ENCODE peak calls at places on chromosomes 4 and X, in eight cellular contexts. One of them, this sample, is unnamed.

GRCh38 chr4:17323619-17324400 is 188.1 kb downstream of the QDPR start:
- DNase-seq in activated B cell treated with CpG ODN at 0.5 μM for 24 hours: no peak
- DNase-seq in fibroblast of the aortic adventitia: peak
- DNase-seq in ascending aorta: no peak
- DNase-seq in heart right ventricle: no peak
- DNase-seq in AG04450: no peak
- DNase-seq in GM20000: no peak
- DNase-seq in AG09309: no peak
- DNase-seq in this sample: no peak

GRCh38 chr4:167031534-167032156 is 202.6 kb downstream of the SPOCK3 start:
- DNase-seq in activated B cell treated with CpG ODN at 0.5 μM for 24 hours: no peak
- DNase-seq in fibroblast of the aortic adventitia: peak
- DNase-seq in ascending aorta: no peak
- DNase-seq in heart right ventricle: no peak
- DNase-seq in AG04450: no peak
- DNase-seq in GM20000: no peak
- DNase-seq in AG09309: no peak
- DNase-seq in this sample: no peak

GRCh38 chr4:133147365-133147821 is 1.7 kb upstream of the PCDH10 start:
- DNase-seq in activated B cell treated with CpG ODN at 0.5 μM for 24 hours: no peak
- DNase-seq in fibroblast of the aortic adventitia: no peak
- DNase-seq in ascending aorta: peak
- DNase-seq in heart right ventricle: no peak
- DNase-seq in AG04450: no peak
- DNase-seq in GM20000: no peak
- DNase-seq in AG09309: no peak
- DNase-seq in this sample: no peak

GRCh38 chr4:12644261-12644660 is 839.9 kb downstream of the RAB28 start:
- DNase-seq in activated B cell treated with CpG ODN at 0.5 μM for 24 hours: no peak
- DNase-seq in fibroblast of the aortic adventitia: no peak
- DNase-seq in ascending aorta: no peak
- DNase-seq in heart right ventricle: no peak
- DNase-seq in AG04450: no peak
- DNase-seq in GM20000: no peak
- DNase-seq in AG09309: no peak
- DNase-seq in this sample: no peak

GRCh38 chr4:66639361-66639760 is 905.9 kb downstream of the CENPC start:
- DNase-seq in activated B cell treated with CpG ODN at 0.5 μM for 24 hours: no peak
- DNase-seq in fibroblast of the aortic adventitia: peak
- DNase-seq in ascending aorta: no peak
- DNase-seq in heart right ventricle: no peak
- DNase-seq in AG04450: no peak
- DNase-seq in GM20000: no peak
- DNase-seq in AG09309: peak
- DNase-seq in this sample: no peak

GRCh38 chr4:73743825-73744602 is 3.6 kb downstream of the CXCL8 start:
- DNase-seq in activated B cell treated with CpG ODN at 0.5 μM for 24 hours: no peak
- DNase-seq in fibroblast of the aortic adventitia: no peak
- DNase-seq in ascending aorta: no peak
- DNase-seq in heart right ventricle: no peak
- DNase-seq in AG04450: no peak
- DNase-seq in GM20000: no peak
- DNase-seq in AG09309: no peak
- DNase-seq in this sample: no peak

GRCh38 chr4:138235419-138235952 is 6.7 kb downstream of the SLC7A11 start:
- DNase-seq in activated B cell treated with CpG ODN at 0.5 μM for 24 hours: no peak
- DNase-seq in fibroblast of the aortic adventitia: peak
- DNase-seq in ascending aorta: no peak
- DNase-seq in heart right ventricle: no peak
- DNase-seq in AG04450: peak
- DNase-seq in GM20000: no peak
- DNase-seq in AG09309: peak
- DNase-seq in this sample: no peak

GRCh38 chr4:174110180-174110579 is 173.3 kb downstream of the FBXO8 start:
- DNase-seq in activated B cell treated with CpG ODN at 0.5 μM for 24 hours: no peak
- DNase-seq in fibroblast of the aortic adventitia: no peak
- DNase-seq in ascending aorta: no peak
- DNase-seq in heart right ventricle: no peak
- DNase-seq in AG04450: no peak
- DNase-seq in GM20000: no peak
- DNase-seq in AG09309: no peak
- DNase-seq in this sample: no peak

GRCh38 chr4:36274158-36274557 is 7.3 kb upstream of the DTHD1 start:
- DNase-seq in activated B cell treated with CpG ODN at 0.5 μM for 24 hours: no peak
- DNase-seq in fibroblast of the aortic adventitia: no peak
- DNase-seq in ascending aorta: no peak
- DNase-seq in heart right ventricle: no peak
- DNase-seq in AG04450: no peak
- DNase-seq in GM20000: no peak
- DNase-seq in AG09309: no peak
- DNase-seq in this sample: no peak

GRCh38 chrX:39158801-39159657 is 357.8 kb downstream of the MID1IP1 start:
- DNase-seq in activated B cell treated with CpG ODN at 0.5 μM for 24 hours: no peak
- DNase-seq in fibroblast of the aortic adventitia: peak
- DNase-seq in ascending aorta: no peak
- DNase-seq in heart right ventricle: no peak
- DNase-seq in AG04450: no peak
- DNase-seq in GM20000: no peak
- DNase-seq in AG09309: peak
- DNase-seq in this sample: no peak

GRCh38 chr4:40232610-40233009 is 35.8 kb downstream of the RHOH start:
- DNase-seq in activated B cell treated with CpG ODN at 0.5 μM for 24 hours: no peak
- DNase-seq in fibroblast of the aortic adventitia: no peak
- DNase-seq in ascending aorta: no peak
- DNase-seq in heart right ventricle: no peak
- DNase-seq in AG04450: no peak
- DNase-seq in GM20000: no peak
- DNase-seq in AG09309: no peak
- DNase-seq in this sample: no peak

GRCh38 chr4:40227284-40227683 is 30.5 kb downstream of the RHOH start:
- DNase-seq in activated B cell treated with CpG ODN at 0.5 μM for 24 hours: no peak
- DNase-seq in fibroblast of the aortic adventitia: no peak
- DNase-seq in ascending aorta: no peak
- DNase-seq in heart right ventricle: no peak
- DNase-seq in AG04450: no peak
- DNase-seq in GM20000: peak
- DNase-seq in AG09309: no peak
- DNase-seq in this sample: peak

GRCh38 chr4:40225497-40225896 is 28.7 kb downstream of the RHOH start:
- DNase-seq in activated B cell treated with CpG ODN at 0.5 μM for 24 hours: no peak
- DNase-seq in fibroblast of the aortic adventitia: no peak
- DNase-seq in ascending aorta: no peak
- DNase-seq in heart right ventricle: no peak
- DNase-seq in AG04450: no peak
- DNase-seq in GM20000: no peak
- DNase-seq in AG09309: no peak
- DNase-seq in this sample: no peak

GRCh38 chr4:40231464-40231863 is 34.6 kb downstream of the RHOH start:
- DNase-seq in activated B cell treated with CpG ODN at 0.5 μM for 24 hours: no peak
- DNase-seq in fibroblast of the aortic adventitia: no peak
- DNase-seq in ascending aorta: no peak
- DNase-seq in heart right ventricle: no peak
- DNase-seq in AG04450: no peak
- DNase-seq in GM20000: no peak
- DNase-seq in AG09309: no peak
- DNase-seq in this sample: no peak

DNA sequence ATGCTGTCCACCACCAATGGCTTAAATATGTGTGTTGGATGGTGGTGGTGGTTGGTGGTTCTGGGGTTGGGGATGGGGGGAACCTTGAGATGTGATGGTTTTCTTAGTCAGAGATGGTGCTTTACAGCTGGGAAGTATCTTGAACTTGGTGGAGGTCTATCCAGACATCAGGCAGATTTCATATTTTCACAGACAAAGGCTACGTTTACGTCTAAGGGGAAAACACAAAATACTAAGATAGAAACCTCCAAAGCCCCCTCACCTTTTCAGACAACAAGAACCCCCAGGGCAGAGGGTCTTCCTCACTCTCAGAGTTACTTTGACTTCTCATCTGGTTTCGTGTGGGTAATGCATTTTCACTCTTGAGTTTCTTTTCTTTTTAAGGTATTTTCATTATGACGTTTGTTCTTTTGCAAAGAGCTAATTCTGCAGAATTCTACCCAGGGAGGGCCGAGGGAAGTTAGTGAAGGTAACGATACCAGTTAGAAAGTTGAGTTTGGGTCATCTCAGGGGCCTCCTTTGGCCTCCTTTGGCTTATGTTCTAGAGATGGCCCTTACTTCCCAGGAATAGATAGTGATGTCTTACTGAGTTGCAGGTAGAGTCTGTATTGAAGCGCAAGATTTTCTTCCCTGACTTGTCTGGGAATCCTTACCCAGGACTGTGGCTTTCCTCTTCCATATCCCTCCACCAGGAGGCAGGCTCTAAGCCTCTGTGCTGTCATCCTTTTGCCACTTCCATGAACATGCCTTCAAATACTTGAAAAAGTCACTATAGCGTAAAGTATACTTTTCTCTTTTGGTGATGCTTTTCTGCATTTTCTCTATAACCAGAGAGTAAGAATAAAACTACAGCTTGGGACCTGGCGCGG is 31.9 kb downstream of the RHOH start:
- DNase-seq in activated B cell treated with CpG ODN at 0.5 μM for 24 hours: no peak
- DNase-seq in fibroblast of the aortic adventitia: no peak
- DNase-seq in ascending aorta: no peak
- DNase-seq in heart right ventricle: no peak
- DNase-seq in AG04450: no peak
- DNase-seq in GM20000: peak
- DNase-seq in AG09309: no peak
- DNase-seq in this sample: peak
- TF ChIP-seq CTCF in activated B cell treated with CpG ODN at 0.5 μM for 24 hours: no peak
- TF ChIP-seq CTCF in fibroblast of the aortic adventitia: peak
- TF ChIP-seq CTCF in ascending aorta: no peak
- TF ChIP-seq CTCF in heart right ventricle: no peak
- TF ChIP-seq CTCF in AG04450: peak
- TF ChIP-seq CTCF in GM20000: peak
- TF ChIP-seq CTCF in AG09309: peak
- TF ChIP-seq CTCF in this sample: peak

GRCh38 chr4:125280892-125281403 is 33.8 kb upstream of the FAT4 start:
- DNase-seq in activated B cell treated with CpG ODN at 0.5 μM for 24 hours: no peak
- DNase-seq in fibroblast of the aortic adventitia: no peak
- DNase-seq in ascending aorta: no peak
- DNase-seq in heart right ventricle: no peak
- DNase-seq in AG04450: no peak
- DNase-seq in GM20000: no peak
- DNase-seq in AG09309: no peak
- DNase-seq in this sample: no peak

GRCh38 chr4:125277827-125278226 is 36.9 kb upstream of the FAT4 start:
- DNase-seq in activated B cell treated with CpG ODN at 0.5 μM for 24 hours: no peak
- DNase-seq in fibroblast of the aortic adventitia: no peak
- DNase-seq in ascending aorta: no peak
- DNase-seq in heart right ventricle: no peak
- DNase-seq in AG04450: no peak
- DNase-seq in GM20000: no peak
- DNase-seq in AG09309: no peak
- DNase-seq in this sample: no peak

DNA sequence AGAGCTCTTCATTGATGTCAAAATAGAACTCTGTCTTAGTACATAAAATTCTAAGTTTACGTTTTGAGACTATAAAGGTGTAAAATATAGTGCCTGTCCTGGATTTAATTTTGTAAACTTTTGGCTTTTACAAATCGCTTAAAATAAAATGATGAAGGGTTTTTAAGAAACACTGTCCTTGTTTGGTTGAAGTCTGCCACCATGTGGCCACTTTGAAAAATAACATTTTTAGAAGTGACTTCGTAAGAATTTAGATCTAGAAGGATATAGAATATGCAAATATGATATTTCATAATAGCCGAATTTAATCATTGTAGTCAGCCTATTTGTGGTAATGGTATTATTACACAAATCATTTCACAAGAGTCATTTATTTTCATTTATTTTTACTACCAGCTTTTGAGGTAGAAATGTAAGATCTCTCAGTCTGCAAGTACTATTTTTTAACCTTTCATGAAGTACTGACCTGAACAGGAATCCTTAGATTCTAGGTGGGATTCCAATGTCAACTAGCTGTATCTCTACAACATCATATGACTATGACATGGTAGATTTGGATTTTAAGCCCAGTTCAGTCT is 31.0 kb upstream of the FAT4 start:
- DNase-seq in activated B cell treated with CpG ODN at 0.5 μM for 24 hours: no peak
- DNase-seq in fibroblast of the aortic adventitia: peak
- DNase-seq in ascending aorta: no peak
- DNase-seq in heart right ventricle: no peak
- DNase-seq in AG04450: no peak
- DNase-seq in GM20000: peak
- DNase-seq in AG09309: peak
- DNase-seq in this sample: peak
- TF ChIP-seq CTCF in activated B cell treated with CpG ODN at 0.5 μM for 24 hours: no peak
- TF ChIP-seq CTCF in fibroblast of the aortic adventitia: peak
- TF ChIP-seq CTCF in ascending aorta: no peak
- TF ChIP-seq CTCF in heart right ventricle: peak
- TF ChIP-seq CTCF in AG04450: peak
- TF ChIP-seq CTCF in GM20000: no peak
- TF ChIP-seq CTCF in AG09309: peak
- TF ChIP-seq CTCF in this sample: peak

DNA sequence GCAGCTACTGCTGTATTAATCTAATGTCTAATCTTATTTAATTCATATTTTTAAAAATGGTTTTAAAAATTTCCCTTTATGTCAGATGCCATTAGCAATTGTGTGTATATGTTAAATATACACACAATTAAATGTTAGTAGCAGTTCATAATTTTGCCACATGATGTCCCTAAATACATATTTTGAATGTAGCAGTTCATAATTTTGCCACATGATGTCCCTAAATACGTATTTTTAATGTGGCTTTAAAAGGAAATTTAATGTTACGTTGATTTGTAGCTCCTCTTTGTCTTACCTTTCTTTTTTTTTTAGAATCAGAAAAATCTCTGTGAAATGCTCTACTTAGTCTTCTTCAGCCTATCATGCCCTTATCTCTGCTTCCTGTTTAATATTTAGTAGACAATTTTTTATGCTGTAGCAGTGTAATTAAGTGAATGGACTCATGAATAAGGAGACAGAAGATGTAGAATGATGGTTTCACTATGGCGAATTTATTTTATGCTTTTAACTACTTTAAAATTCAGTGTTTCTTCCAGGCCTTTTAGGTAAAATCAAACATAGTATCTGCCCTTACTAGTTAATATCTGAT is 26.1 kb downstream of the RBM46 start:
- DNase-seq in activated B cell treated with CpG ODN at 0.5 μM for 24 hours: no peak
- DNase-seq in fibroblast of the aortic adventitia: peak
- DNase-seq in ascending aorta: no peak
- DNase-seq in heart right ventricle: no peak
- DNase-seq in AG04450: no peak
- DNase-seq in GM20000: no peak
- DNase-seq in AG09309: peak
- DNase-seq in this sample: no peak
- TF ChIP-seq CTCF in activated B cell treated with CpG ODN at 0.5 μM for 24 hours: no peak
- TF ChIP-seq CTCF in fibroblast of the aortic adventitia: peak
- TF ChIP-seq CTCF in ascending aorta: no peak
- TF ChIP-seq CTCF in heart right ventricle: peak
- TF ChIP-seq CTCF in AG04450: peak
- TF ChIP-seq CTCF in GM20000: peak
- TF ChIP-seq CTCF in AG09309: peak
- TF ChIP-seq CTCF in this sample: peak

DNA sequence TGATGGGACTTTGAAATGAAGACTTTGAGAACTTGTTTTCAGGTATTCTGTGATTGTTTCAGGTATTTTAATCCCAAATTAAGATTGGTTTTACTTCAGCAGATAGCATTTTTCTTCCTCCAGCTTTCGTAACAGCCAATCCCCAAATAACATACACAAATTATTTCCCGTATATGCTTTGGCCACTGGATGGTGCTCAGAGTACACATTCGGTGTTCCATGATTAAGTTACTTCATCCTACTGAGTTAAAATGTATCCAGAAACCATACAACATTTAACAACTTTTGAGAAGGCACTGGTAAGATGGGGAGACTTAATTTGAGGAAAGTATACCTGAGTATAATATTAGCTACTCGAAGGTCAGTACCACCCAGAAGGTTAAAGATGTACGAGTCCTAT is 233.4 kb upstream of the FAM47A start:
- DNase-seq in activated B cell treated with CpG ODN at 0.5 μM for 24 hours: no peak
- DNase-seq in fibroblast of the aortic adventitia: peak
- DNase-seq in ascending aorta: no peak
- DNase-seq in heart right ventricle: no peak
- DNase-seq in AG04450: no peak
- DNase-seq in GM20000: no peak
- DNase-seq in AG09309: no peak
- DNase-seq in this sample: no peak
- TF ChIP-seq CTCF in activated B cell treated with CpG ODN at 0.5 μM for 24 hours: no peak
- TF ChIP-seq CTCF in fibroblast of the aortic adventitia: peak
- TF ChIP-seq CTCF in ascending aorta: no peak
- TF ChIP-seq CTCF in heart right ventricle: peak
- TF ChIP-seq CTCF in AG04450: peak
- TF ChIP-seq CTCF in GM20000: no peak
- TF ChIP-seq CTCF in AG09309: peak
- TF ChIP-seq CTCF in this sample: no peak

This sample was measured in GM10248.